ENCODE peak calls at places on chromosomes 13 and 19, in five cellular contexts. M, R, S, T and V are unnamed samples.

GRCh38 chr13:38394777-38395504 is 45.3 kb downstream of the UFM1 start:
- DNase-seq in M (peak; percentile 69), R (peak; percentile 14), S (no peak), T (no peak), V (no peak)

GRCh38 chr13:80082396-80083096 is 258.4 kb downstream of the SPRY2 start:
- DNase-seq in M (peak; percentile 68), R (peak; percentile 84), S (no peak), T (no peak), V (peak; percentile 45)

GRCh38 chr13:54928071-54928470 is 1899.5 kb downstream of the OLFM4 start:
- DNase-seq in M (no peak), R (no peak), S (no peak), T (no peak), V (no peak)

GRCh38 chr19:6233827-6234511 is 45.8 kb downstream of the MLLT1 start:
- DNase-seq in M (no peak), R (no peak), S (no peak), T (no peak), V (no peak)

GRCh38 chr19:30003862-30004261 is 61.8 kb downstream of the URI1 start:
- DNase-seq in M (no peak), R (no peak), S (no peak), T (no peak), V (no peak)

GRCh38 chr13:51342706-51343105 is 3.2 kb downstream of the SERPINE3 start:
- DNase-seq in M (peak; percentile 80), R (peak; percentile 82), S (no peak), T (no peak), V (peak; percentile 43)

GRCh38 chr19:42528354-42529247 is at the start of gene CEACAM1:
- DNase-seq in M (peak; percentile 6), R (peak; percentile 16), S (no peak), T (no peak), V (no peak)

GRCh38 chr19:48896191-48896720 is 2.3 kb downstream of the TULP2 start:
- DNase-seq in M (peak; percentile 82), R (no peak), S (peak; percentile 93), T (peak; percentile 88), V (no peak)

GRCh38 chr13:40318366-40318765 is 348.1 kb downstream of the FOXO1 start:
- DNase-seq in M (peak; percentile 15), R (peak; percentile 22), S (peak; percentile 89), T (peak; percentile 53), V (no peak)

GRCh38 chr13:51905787-51906186 is 44.0 kb downstream of the CCDC70 start:
- DNase-seq in M (no peak), R (no peak), S (no peak), T (no peak), V (no peak)

GRCh38 chr19:57887195-57887941 is 1.5 kb downstream of the ZNF814 start:
- DNase-seq in M (no peak), R (peak; percentile 11), S (no peak), T (no peak), V (no peak)

GRCh38 chr19:6393982-6394412 is 1.0 kb upstream of the GTF2F1 start:
- DNase-seq in M (no peak), R (no peak), S (no peak), T (no peak), V (no peak)

GRCh38 chr19:51060336-51060735 is 4.6 kb downstream of the KLK13 start:
- DNase-seq in M (no peak), R (no peak), S (no peak), T (no peak), V (no peak)

GRCh38 chr13:27962128-27962841 is 6.8 kb downstream of the CDX2 start:
- DNase-seq in M (no peak), R (no peak), S (no peak), T (no peak), V (no peak)

GRCh38 chr19:11552666-11553372 is 6.2 kb downstream of the ELOF1 start:
- DNase-seq in M (no peak), R (no peak), S (no peak), T (no peak), V (no peak)

GRCh38 chr19:5339950-5340636 is 519 bp downstream of the PTPRS start:
- DNase-seq in M (peak; percentile 28), R (no peak), S (no peak), T (no peak), V (no peak)

GRCh38 chr13:32471187-32471922 is 43.4 kb upstream of the N4BP2L1 start:
- DNase-seq in M (peak; percentile 52), R (peak; percentile 66), S (no peak), T (peak; percentile 83), V (peak; percentile 68)

GRCh38 chr13:23348270-23349126 is 85.0 kb downstream of the SACS start:
- DNase-seq in M (peak; percentile 59), R (peak; percentile 16), S (no peak), T (no peak), V (no peak)

GRCh38 chr13:24624801-24625231 is 55.4 kb upstream of the ATP12A start:
- DNase-seq in M (no peak), R (no peak), S (no peak), T (no peak), V (no peak)

GRCh38 chr13:98975822-98976261 is 2.0 kb downstream of the DOCK9 start:
- DNase-seq in M (no peak), R (peak; percentile 41), S (no peak), T (no peak), V (no peak)

GRCh38 chr19:32202244-32202643 is 143.2 kb upstream of the ZNF507 start:
- DNase-seq in M (no peak), R (no peak), S (peak; percentile 60), T (no peak), V (no peak)

GRCh38 chr13:113650731-113651148 is 7.3 kb downstream of the ATP4B start:
- DNase-seq in M (no peak), R (no peak), S (no peak), T (peak; percentile 11), V (no peak)

GRCh38 chr13:46893820-46894533 is 2.9 kb downstream of the HTR2A start:
- DNase-seq in M (peak; percentile 79), R (peak; percentile 53), S (no peak), T (peak; percentile 78), V (peak; percentile 32)

GRCh38 chr13:98252931-98253470 is 75.9 kb upstream of the RNF113B start:
- DNase-seq in M (peak; percentile 85), R (peak; percentile 57), S (no peak), T (no peak), V (peak; percentile 91)

GRCh38 chr19:49585023-49585422 is 3.9 kb downstream of the PRRG2 start:
- DNase-seq in M (no peak), R (no peak), S (no peak), T (no peak), V (no peak)

GRCh38 chr13:50636007-50636704 is 207.3 kb downstream of the DLEU7 start:
- DNase-seq in M (no peak), R (no peak), S (no peak), T (no peak), V (no peak)

GRCh38 chr13:50107205-50107604 is 92.0 kb downstream of the KCNRG start:
- DNase-seq in M (peak; percentile 11), R (no peak), S (no peak), T (no peak), V (no peak)

GRCh38 chr13:102721800-102722231 is 27.0 kb upstream of the METTL21C start:
- DNase-seq in M (peak; percentile 91), R (peak; percentile 74), S (no peak), T (peak; percentile 62), V (no peak)

GRCh38 chr13:102724923-102725322 is 30.1 kb upstream of the METTL21C start:
- DNase-seq in M (peak; percentile 72), R (peak; percentile 69), S (no peak), T (no peak), V (peak; percentile 54)

GRCh38 chr13:102729560-102730275 is 34.9 kb upstream of the METTL21C start:
- DNase-seq in M (peak; percentile 76), R (peak; percentile 92), S (no peak), T (no peak), V (peak; percentile 52)

GRCh38 chr13:102726430-102726829 is 31.6 kb upstream of the METTL21C start:
- DNase-seq in M (no peak), R (no peak), S (no peak), T (no peak), V (no peak)
- TF ChIP-seq CTCF in M (peak; percentile 4), R (no peak), S (no peak), T (no peak), V (no peak)

DNA sequence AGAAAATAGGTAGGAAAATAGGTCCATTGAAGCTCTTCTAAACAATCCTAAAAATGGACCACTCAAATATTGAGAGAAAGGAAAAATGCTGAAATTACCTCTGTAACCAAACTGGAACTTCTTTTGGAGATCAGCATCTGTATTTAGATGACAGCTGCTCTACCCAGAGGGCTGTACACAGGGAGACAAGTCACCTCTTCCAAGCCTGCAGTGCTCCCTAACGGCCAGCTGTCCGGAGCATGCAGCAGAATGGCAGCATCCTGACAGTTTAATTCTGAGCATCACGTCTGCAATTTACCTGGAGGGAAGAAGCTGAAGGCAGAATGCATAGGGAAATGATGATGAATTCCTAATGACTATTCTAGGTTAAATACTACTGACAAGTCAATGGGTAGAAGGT is 62.8 kb upstream of the DIAPH3 start:
- DNase-seq in M (peak; percentile 36), R (peak; percentile 51), S (no peak), T (no peak), V (peak; percentile 25)
- TF ChIP-seq CTCF in M (peak; percentile 43), R (peak; percentile 56), S (no peak), T (no peak), V (peak; percentile 65)

GRCh38 chr19:40739871-40740703 is 10.2 kb downstream of the ACTMAP start:
- DNase-seq in M (peak; percentile 59), R (no peak), S (no peak), T (no peak), V (no peak)

GRCh38 chr19:40743926-40744325 is 6.4 kb downstream of the ACTMAP start:
- DNase-seq in M (no peak), R (no peak), S (no peak), T (no peak), V (no peak)

GRCh38 chr19:40742477-40742876 is 7.8 kb downstream of the ACTMAP start:
- DNase-seq in M (no peak), R (no peak), S (no peak), T (no peak), V (no peak)

GRCh38 chr19:40740747-40741146 is 9.5 kb downstream of the ACTMAP start:
- DNase-seq in M (peak; percentile 93), R (no peak), S (no peak), T (peak; percentile 81), V (no peak)

DNA sequence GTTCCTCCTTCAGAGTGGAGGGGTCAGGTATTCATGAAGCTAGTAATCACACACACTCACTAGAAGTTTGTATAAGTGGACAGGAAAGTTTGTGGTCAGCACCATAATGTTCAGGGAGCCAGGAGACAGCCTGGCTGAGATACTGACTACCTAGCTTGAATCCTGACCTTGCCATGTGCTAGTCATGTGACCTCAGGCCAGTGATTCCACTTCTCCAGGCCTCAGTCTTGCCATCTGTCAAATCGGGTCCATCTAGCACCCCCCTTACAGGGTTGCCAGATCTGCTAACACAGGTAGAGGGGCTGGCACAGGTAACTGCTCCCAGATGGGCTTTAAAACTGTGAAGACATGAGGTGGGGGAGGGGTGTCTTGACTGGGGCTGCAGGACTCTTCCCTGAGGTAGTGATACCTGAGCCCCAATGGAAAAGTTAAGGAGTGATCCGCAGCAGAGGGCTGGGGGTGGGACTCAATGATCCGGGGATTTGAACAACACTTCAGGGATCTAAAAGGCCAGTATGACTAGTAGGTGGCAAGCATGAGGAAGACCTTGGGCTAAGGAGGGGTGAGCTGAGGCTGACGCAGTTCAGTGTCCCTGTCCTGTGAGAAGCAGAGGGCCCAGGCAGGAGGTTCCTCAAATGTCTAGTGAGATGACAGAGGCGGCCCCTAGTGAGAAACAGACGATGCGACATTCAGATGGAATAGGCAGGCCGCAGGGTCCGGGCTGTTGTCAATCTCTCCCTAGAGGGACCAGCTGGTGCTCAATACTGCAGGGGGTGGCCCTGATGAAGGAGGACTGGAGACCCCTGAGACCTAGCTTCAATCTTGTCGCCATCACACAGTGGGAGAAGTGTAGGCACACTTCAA is 8.5 kb downstream of the ACTMAP start:
- DNase-seq in M (peak; percentile 27), R (no peak), S (no peak), T (no peak), V (no peak)
- TF ChIP-seq CTCF in M (no peak), R (no peak), S (no peak), T (no peak), V (no peak)

GRCh38 chr19:1651548-1652394 is 644 bp downstream of the TCF3 start:
- DNase-seq in M (peak; percentile 77), R (peak; percentile 28), S (no peak), T (no peak), V (no peak)
- TF ChIP-seq CTCF in M (no peak), R (no peak), S (no peak), T (no peak), V (no peak)